ENCODE peak calls at places on chromosomes 1 and 21, in five cellular contexts. One of them, this sample, is unnamed.
A peak's percentile ranks its signal among the peaks of the same experiment; 100 is the strongest.

GRCh38 chr1:25256578-25257129 is 9.4 kb upstream of the RSRP1 start:
- DNase-seq in fibroblast of mammary gland: no peak
- DNase-seq in M059J: no peak
- DNase-seq in activated CD4-positive, alpha-beta T cell treated with anti-CD3 and anti-CD28 coated beads, Interleukin-2, amount 50 U/mL, for 1 hour: no peak
- DNase-seq in activated gamma-delta T cell treated with Interleukin-2 at 50 U/mL for 16 hours: no peak
- DNase-seq in this sample: no peak

GRCh38 chr1:79388694-79389361 is 382.3 kb upstream of the ADGRL4 start:
- DNase-seq in fibroblast of mammary gland: no peak
- DNase-seq in M059J: no peak
- DNase-seq in activated CD4-positive, alpha-beta T cell treated with anti-CD3 and anti-CD28 coated beads, Interleukin-2, amount 50 U/mL, for 1 hour: no peak
- DNase-seq in activated gamma-delta T cell treated with Interleukin-2 at 50 U/mL for 16 hours: no peak
- DNase-seq in this sample: no peak

GRCh38 chr1:56803561-56804156 is 15.5 kb downstream of the FYB2 start:
- DNase-seq in fibroblast of mammary gland: peak; percentile 35
- DNase-seq in M059J: peak; percentile 42
- DNase-seq in activated CD4-positive, alpha-beta T cell treated with anti-CD3 and anti-CD28 coated beads, Interleukin-2, amount 50 U/mL, for 1 hour: no peak
- DNase-seq in activated gamma-delta T cell treated with Interleukin-2 at 50 U/mL for 16 hours: no peak
- DNase-seq in this sample: no peak

GRCh38 chr1:38923607-38924006 is 18.0 kb downstream of the RHBDL2 start:
- DNase-seq in fibroblast of mammary gland: no peak
- DNase-seq in M059J: no peak
- DNase-seq in activated CD4-positive, alpha-beta T cell treated with anti-CD3 and anti-CD28 coated beads, Interleukin-2, amount 50 U/mL, for 1 hour: no peak
- DNase-seq in activated gamma-delta T cell treated with Interleukin-2 at 50 U/mL for 16 hours: no peak
- DNase-seq in this sample: no peak

GRCh38 chr1:49297783-49298182 is 521.1 kb upstream of the BEND5 start:
- DNase-seq in fibroblast of mammary gland: no peak
- DNase-seq in M059J: no peak
- DNase-seq in activated CD4-positive, alpha-beta T cell treated with anti-CD3 and anti-CD28 coated beads, Interleukin-2, amount 50 U/mL, for 1 hour: no peak
- DNase-seq in activated gamma-delta T cell treated with Interleukin-2 at 50 U/mL for 16 hours: no peak
- DNase-seq in this sample: peak; percentile 12

GRCh38 chr1:45306319-45306718 is 20.4 kb upstream of the HPDL start:
- DNase-seq in fibroblast of mammary gland: peak; percentile 49
- DNase-seq in M059J: peak; percentile 38
- DNase-seq in activated CD4-positive, alpha-beta T cell treated with anti-CD3 and anti-CD28 coated beads, Interleukin-2, amount 50 U/mL, for 1 hour: no peak
- DNase-seq in activated gamma-delta T cell treated with Interleukin-2 at 50 U/mL for 16 hours: no peak
- DNase-seq in this sample: no peak

GRCh38 chr21:36508948-36509347 is 29.0 kb upstream of the CLDN14 start:
- DNase-seq in fibroblast of mammary gland: no peak
- DNase-seq in M059J: no peak
- DNase-seq in activated CD4-positive, alpha-beta T cell treated with anti-CD3 and anti-CD28 coated beads, Interleukin-2, amount 50 U/mL, for 1 hour: no peak
- DNase-seq in activated gamma-delta T cell treated with Interleukin-2 at 50 U/mL for 16 hours: no peak
- DNase-seq in this sample: no peak

GRCh38 chr1:54250670-54251069 is 50.7 kb downstream of the MRPL37 start:
- DNase-seq in fibroblast of mammary gland: no peak
- DNase-seq in M059J: no peak
- DNase-seq in activated CD4-positive, alpha-beta T cell treated with anti-CD3 and anti-CD28 coated beads, Interleukin-2, amount 50 U/mL, for 1 hour: no peak
- DNase-seq in activated gamma-delta T cell treated with Interleukin-2 at 50 U/mL for 16 hours: no peak
- DNase-seq in this sample: no peak

GRCh38 chr21:34029724-34030528 is 43.5 kb upstream of the MRPS6 start:
- DNase-seq in fibroblast of mammary gland: peak; percentile 90
- DNase-seq in M059J: peak; percentile 60
- DNase-seq in activated CD4-positive, alpha-beta T cell treated with anti-CD3 and anti-CD28 coated beads, Interleukin-2, amount 50 U/mL, for 1 hour: no peak
- DNase-seq in activated gamma-delta T cell treated with Interleukin-2 at 50 U/mL for 16 hours: peak; percentile 7
- DNase-seq in this sample: peak; percentile 10

GRCh38 chr1:9181176-9181906 is 52.4 kb upstream of the GPR157 start:
- DNase-seq in fibroblast of mammary gland: peak; percentile 70
- DNase-seq in M059J: peak; percentile 30
- DNase-seq in activated CD4-positive, alpha-beta T cell treated with anti-CD3 and anti-CD28 coated beads, Interleukin-2, amount 50 U/mL, for 1 hour: peak; percentile 74
- DNase-seq in activated gamma-delta T cell treated with Interleukin-2 at 50 U/mL for 16 hours: peak; percentile 63
- DNase-seq in this sample: peak; percentile 30

GRCh38 chr1:160548183-160548582 is 25.1 kb upstream of the SLAMF6 start:
- DNase-seq in fibroblast of mammary gland: no peak
- DNase-seq in M059J: no peak
- DNase-seq in activated CD4-positive, alpha-beta T cell treated with anti-CD3 and anti-CD28 coated beads, Interleukin-2, amount 50 U/mL, for 1 hour: no peak
- DNase-seq in activated gamma-delta T cell treated with Interleukin-2 at 50 U/mL for 16 hours: no peak
- DNase-seq in this sample: no peak

This sample was measured in G401.